ENCODE peak calls at places on chromosomes 16 and 17, in five cellular contexts. B is erythroblast, D is GM20000, E is breast epithelium, R is IMR-90. Y is an unnamed sample.

GRCh38 chr16:31347445-31347844 is 7.5 kb upstream of the ITGAX start:
- DNase-seq in B (peak), D (no peak), E (no peak), R (no peak), Y (peak)

GRCh38 chr17:30554839-30555751 is 77.9 kb downstream of the GOSR1 start:
- DNase-seq in B (peak), D (no peak), E (no peak), R (peak), Y (peak)

GRCh38 chr16:54028013-54028412 is 258.6 kb downstream of the IRX3 start:
- DNase-seq in B (no peak), D (no peak), E (no peak), R (no peak), Y (no peak)

GRCh38 chr17:82876602-82877391 is 37.0 kb upstream of the ZNF750 start:
- DNase-seq in B (peak), D (no peak), E (peak), R (peak), Y (peak)

GRCh38 chr17:14098246-14098645 is 28.9 kb downstream of the COX10 start:
- DNase-seq in B (no peak), D (no peak), E (no peak), R (no peak), Y (no peak)

GRCh38 chr17:1438593-1439083 is 17.4 kb downstream of the CRK start:
- DNase-seq in B (peak), D (no peak), E (no peak), R (peak), Y (peak)

GRCh38 chr17:79022507-79022991 is 1.4 kb upstream of the C1QTNF1 start:
- DNase-seq in B (no peak), D (no peak), E (peak), R (no peak), Y (no peak)

GRCh38 chr17:64984776-64985521 is 65.7 kb upstream of the LRRC37A3 start:
- DNase-seq in B (no peak), D (no peak), E (no peak), R (peak), Y (peak)

Y was measured in OCI-M1.